ENCODE peak calls at places on chromosomes 2 and 18, in five cellular contexts. J, F, O, P and Q are unnamed samples.

GRCh38 chr2:220334210-220334609 is 706.8 kb downstream of the SLC4A3 start:
- DNase-seq in J (peak), F (peak), O (no peak), P (no peak), Q (no peak)

GRCh38 chr2:147231607-147232006 is 613.2 kb upstream of the ACVR2A start:
- DNase-seq in J (no peak), F (no peak), O (peak), P (no peak), Q (peak)

GRCh38 chr2:70995227-70995729 is 605 bp upstream of the TEX261 start:
- DNase-seq in J (peak), F (peak), O (peak), P (peak), Q (no peak)

GRCh38 chr2:73907840-73908452 is 15.1 kb downstream of the ACTG2 start:
- DNase-seq in J (peak), F (peak), O (no peak), P (peak), Q (no peak)

GRCh38 chr2:5689790-5690189 is 2.4 kb upstream of the SOX11 start:
- DNase-seq in J (no peak), F (no peak), O (no peak), P (no peak), Q (no peak)

GRCh38 chr2:31131871-31132270 is 6.4 kb downstream of the GALNT14 start:
- DNase-seq in J (no peak), F (no peak), O (no peak), P (no peak), Q (no peak)

GRCh38 chr18:69444221-69444620 is 43.5 kb downstream of the DOK6 start:
- DNase-seq in J (peak), F (no peak), O (no peak), P (no peak), Q (no peak)

GRCh38 chr2:86028763-86029381 is 76.8 kb downstream of the POLR1A start:
- DNase-seq in J (no peak), F (no peak), O (no peak), P (peak), Q (no peak)

GRCh38 chr2:172726172-172726735 is 9.4 kb upstream of the RAPGEF4 start:
- DNase-seq in J (peak), F (no peak), O (no peak), P (peak), Q (no peak)

GRCh38 chr2:66496680-66497420 is 61.9 kb downstream of the MEIS1 start:
- DNase-seq in J (no peak), F (no peak), O (no peak), P (no peak), Q (no peak)

GRCh38 chr2:109118321-109118720 is 10.7 kb upstream of the SH3RF3 start:
- DNase-seq in J (no peak), F (no peak), O (no peak), P (no peak), Q (no peak)

GRCh38 chr2:173684896-173685485 is 280.2 kb downstream of the SP3 start:
- DNase-seq in J (no peak), F (no peak), O (no peak), P (no peak), Q (no peak)

GRCh38 chr18:59800897-59801296 is 98.9 kb upstream of the PMAIP1 start:
- DNase-seq in J (no peak), F (no peak), O (no peak), P (no peak), Q (no peak)

GRCh38 chr2:216298719-216299118 is 73.6 kb downstream of the MARCHF4 start:
- DNase-seq in J (peak), F (peak), O (no peak), P (peak), Q (no peak)

GRCh38 chr2:23601301-23601965 is 216.5 kb downstream of the KLHL29 start:
- DNase-seq in J (peak), F (no peak), O (no peak), P (peak), Q (no peak)

GRCh38 chr2:98026292-98026691 is 30.5 kb upstream of the TMEM131 start:
- DNase-seq in J (no peak), F (no peak), O (no peak), P (peak), Q (no peak)

GRCh38 chr2:184367211-184367610 is 231.1 kb upstream of the ZNF804A start:
- DNase-seq in J (no peak), F (no peak), O (no peak), P (no peak), Q (no peak)

GRCh38 chr2:99880148-99880983 is 262.0 kb downstream of the AFF3 start:
- DNase-seq in J (peak), F (peak), O (no peak), P (peak), Q (no peak)

GRCh38 chr2:23293063-23293462 is 91.9 kb upstream of the KLHL29 start:
- DNase-seq in J (no peak), F (peak), O (no peak), P (peak), Q (no peak)

GRCh38 chr18:73879328-73879727 is 268.3 kb downstream of the FBXO15 start:
- DNase-seq in J (no peak), F (no peak), O (no peak), P (no peak), Q (no peak)

GRCh38 chr2:50763776-50764175 is 268.2 kb downstream of the NRXN1 start:
- DNase-seq in J (no peak), F (no peak), O (no peak), P (no peak), Q (no peak)

GRCh38 chr2:30427606-30428005 is 19.4 kb upstream of the LCLAT1 start:
- DNase-seq in J (no peak), F (no peak), O (no peak), P (no peak), Q (no peak)

GRCh38 chr2:43251171-43251731 is 24.8 kb upstream of the ZFP36L2 start:
- DNase-seq in J (peak), F (peak), O (no peak), P (peak), Q (no peak)

GRCh38 chr2:13919981-13920382 is 712.5 kb upstream of the LRATD1 start:
- DNase-seq in J (peak), F (peak), O (no peak), P (peak), Q (no peak)

GRCh38 chr18:23460285-23461273 is 7.5 kb downstream of the RIOK3 start:
- DNase-seq in J (no peak), F (no peak), O (no peak), P (no peak), Q (no peak)

GRCh38 chr2:171365232-171365631 is 68.6 kb downstream of the METTL8 start:
- DNase-seq in J (no peak), F (peak), O (no peak), P (no peak), Q (no peak)

GRCh38 chr18:47883771-47884413 is 46.6 kb downstream of the SMAD2 start:
- DNase-seq in J (peak), F (peak), O (no peak), P (peak), Q (no peak)

GRCh38 chr2:20661028-20661980 is 5.6 kb upstream of the GDF7 start:
- DNase-seq in J (peak), F (peak), O (no peak), P (peak), Q (peak)

GRCh38 chr2:88190808-88191721 is 20.9 kb downstream of the THNSL2 start:
- DNase-seq in J (peak), F (peak), O (no peak), P (peak), Q (peak)

DNA sequence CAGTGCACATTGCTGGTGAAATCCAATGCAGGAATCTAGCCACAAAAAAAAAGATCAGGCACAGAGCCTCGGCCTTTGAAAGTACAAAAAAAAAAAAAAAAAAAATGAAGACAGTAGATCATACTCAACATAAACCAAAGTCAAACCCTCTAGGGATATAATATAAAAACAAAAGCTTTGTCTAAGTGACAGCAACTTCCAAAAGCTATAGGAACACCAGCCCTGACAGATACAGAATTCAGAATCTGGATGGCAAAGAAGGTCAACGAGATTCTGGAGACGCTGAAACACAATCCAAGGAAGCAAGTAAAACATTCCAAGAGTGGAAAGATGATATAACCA is 54.0 kb upstream of the SCN1A start:
- DNase-seq in J (no peak), F (no peak), O (no peak), P (no peak), Q (no peak)
- TF ChIP-seq CTCF in J (no peak), F (no peak), O (no peak), P (no peak), Q (no peak)

GRCh38 chr18:35463837-35464236 is 33.9 kb downstream of the INO80C start:
- DNase-seq in J (no peak), F (no peak), O (no peak), P (no peak), Q (no peak)

GRCh38 chr18:35466334-35466733 is 31.4 kb downstream of the INO80C start:
- DNase-seq in J (no peak), F (no peak), O (no peak), P (no peak), Q (no peak)

GRCh38 chr18:35463050-35463449 is 34.7 kb downstream of the INO80C start:
- DNase-seq in J (peak), F (no peak), O (no peak), P (peak), Q (no peak)

GRCh38 chr18:35466815-35467623 is 30.7 kb downstream of the INO80C start:
- DNase-seq in J (no peak), F (no peak), O (no peak), P (no peak), Q (no peak)

DNA sequence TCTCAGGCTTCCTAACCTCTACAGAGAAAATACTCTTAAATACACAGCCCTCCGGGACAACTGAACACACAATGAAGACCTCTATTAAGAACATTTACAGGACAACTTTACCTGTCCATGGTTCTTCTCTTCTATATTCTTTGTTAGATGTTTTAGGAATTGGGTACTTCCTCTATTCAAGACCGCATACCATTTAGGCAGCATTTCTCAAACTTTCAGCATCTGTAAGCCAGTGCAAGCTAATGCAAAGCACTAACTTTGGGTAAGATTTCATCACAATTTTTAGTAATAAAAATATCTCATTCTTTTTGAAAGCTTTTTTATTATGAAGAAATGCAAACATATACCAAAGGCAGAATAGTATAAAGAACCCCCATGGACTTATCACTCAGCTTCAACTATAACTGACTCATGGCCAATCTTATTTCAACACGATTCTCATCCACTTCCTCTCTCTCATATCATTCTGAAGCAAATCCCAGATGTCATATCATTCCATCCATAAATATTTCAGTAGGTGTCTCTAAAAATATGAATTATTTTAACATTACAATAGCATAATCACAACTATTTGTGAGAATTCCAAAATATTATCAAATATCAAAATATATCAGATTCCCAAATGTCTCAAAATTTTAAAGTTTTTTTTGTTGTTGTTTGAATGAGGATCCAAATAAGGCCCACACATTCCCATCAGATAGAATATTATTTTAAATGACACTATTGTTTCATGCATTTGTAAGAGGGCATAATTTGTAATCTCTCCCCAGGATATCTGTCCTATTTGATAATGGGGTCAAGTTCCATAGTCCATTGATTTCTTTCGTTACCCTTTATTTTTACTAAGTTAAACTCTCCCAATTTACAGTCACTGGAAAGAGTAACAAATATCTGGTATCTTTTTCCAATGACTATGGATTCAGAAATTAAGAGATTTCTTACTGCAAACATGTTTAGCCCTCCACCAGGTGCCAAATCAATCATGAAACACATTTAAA is 32.7 kb downstream of the INO80C start:
- DNase-seq in J (no peak), F (no peak), O (no peak), P (peak), Q (no peak)
- H3K4me3 ChIP-seq in J (no peak), F (no peak), O (no peak), P (no peak), Q (no peak)

GRCh38 chr2:65142515-65142914 is 12.6 kb upstream of the RAB1A start:
- DNase-seq in J (no peak), F (peak), O (no peak), P (peak), Q (no peak)
- TF ChIP-seq CTCF in J (no peak), F (peak), O (no peak), P (peak), Q (peak)

DNA sequence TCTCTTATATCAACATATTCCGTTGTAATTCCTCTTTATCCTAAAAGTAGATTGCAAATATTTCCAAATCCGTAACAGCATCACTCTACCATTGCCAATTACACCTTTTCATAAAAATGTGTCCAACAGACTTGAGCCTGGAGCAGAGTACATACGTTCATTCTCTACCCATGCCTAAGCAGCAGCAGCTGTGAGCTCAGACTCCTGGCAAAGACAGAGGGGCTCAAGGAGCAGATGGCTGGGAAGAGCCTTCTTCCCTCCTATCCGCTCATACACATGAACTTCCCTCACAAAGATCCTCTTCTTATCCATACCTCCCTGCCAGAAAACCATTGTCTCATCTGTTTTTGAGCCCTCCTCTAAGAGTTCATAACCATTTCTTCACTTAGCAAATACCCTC is 164.3 kb upstream of the ARL4C start:
- DNase-seq in J (no peak), F (no peak), O (no peak), P (no peak), Q (no peak)
- H3K4me3 ChIP-seq in J (no peak), F (no peak), O (no peak), P (no peak), Q (no peak)

GRCh38 chr2:167869200-167869599 is 378.2 kb downstream of the STK39 start:
- DNase-seq in J (no peak), F (no peak), O (no peak), P (no peak), Q (no peak)
- TF ChIP-seq CTCF in J (no peak), F (peak), O (no peak), P (no peak), Q (peak)

GRCh38 chr2:10079931-10080535 is at the start of gene CYS1:
- DNase-seq in J (no peak), F (no peak), O (peak), P (peak), Q (no peak)
- H3K4me3 ChIP-seq in J (peak), F (peak), O (peak), P (peak), Q (peak)

GRCh38 chr2:234495076-234495800 is 1.6 kb downstream of the ARL4C start:
- DNase-seq in J (no peak), F (no peak), O (no peak), P (peak), Q (no peak)

GRCh38 chr2:234497592-234498023 is 727 bp upstream of the ARL4C start:
- DNase-seq in J (no peak), F (no peak), O (peak), P (no peak), Q (no peak)

GRCh38 chr2:234495801-234496441 is 960 bp downstream of the ARL4C start:
- DNase-seq in J (no peak), F (no peak), O (no peak), P (peak), Q (no peak)

GRCh38 chr2:234496835-234497591 is at the start of gene ARL4C:
- DNase-seq in J (peak), F (peak), O (peak), P (peak), Q (no peak)

DNA sequence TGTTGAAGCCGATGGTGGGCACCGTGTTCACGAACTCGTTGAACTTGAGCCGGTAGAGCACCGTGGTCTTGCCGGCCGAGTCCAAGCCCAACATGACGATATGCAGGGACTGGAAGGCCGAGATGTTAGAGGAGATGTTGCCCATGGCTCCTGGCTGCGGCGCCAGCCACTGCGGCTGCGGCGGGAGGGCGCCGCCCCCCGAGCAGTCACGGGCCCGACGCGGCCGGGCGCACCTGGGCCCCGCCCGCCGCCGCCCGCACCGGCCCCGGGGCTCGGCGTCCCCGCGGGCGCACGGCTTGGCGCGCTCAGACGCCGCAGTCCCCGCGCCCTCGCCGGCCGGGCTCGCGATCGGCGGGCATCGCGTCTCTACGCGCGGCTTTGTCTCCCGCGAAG is 443 bp downstream of the ARL4C start:
- DNase-seq in J (peak), F (peak), O (no peak), P (peak), Q (no peak)
- TF ChIP-seq CTCF in J (no peak), F (peak), O (no peak), P (no peak), Q (no peak)

GRCh38 chr2:2324565-2325101 is 6.4 kb downstream of the MYT1L start:
- DNase-seq in J (no peak), F (no peak), O (no peak), P (no peak), Q (no peak)
- H3K4me3 ChIP-seq in J (no peak), F (no peak), O (no peak), P (no peak), Q (no peak)

DNA sequence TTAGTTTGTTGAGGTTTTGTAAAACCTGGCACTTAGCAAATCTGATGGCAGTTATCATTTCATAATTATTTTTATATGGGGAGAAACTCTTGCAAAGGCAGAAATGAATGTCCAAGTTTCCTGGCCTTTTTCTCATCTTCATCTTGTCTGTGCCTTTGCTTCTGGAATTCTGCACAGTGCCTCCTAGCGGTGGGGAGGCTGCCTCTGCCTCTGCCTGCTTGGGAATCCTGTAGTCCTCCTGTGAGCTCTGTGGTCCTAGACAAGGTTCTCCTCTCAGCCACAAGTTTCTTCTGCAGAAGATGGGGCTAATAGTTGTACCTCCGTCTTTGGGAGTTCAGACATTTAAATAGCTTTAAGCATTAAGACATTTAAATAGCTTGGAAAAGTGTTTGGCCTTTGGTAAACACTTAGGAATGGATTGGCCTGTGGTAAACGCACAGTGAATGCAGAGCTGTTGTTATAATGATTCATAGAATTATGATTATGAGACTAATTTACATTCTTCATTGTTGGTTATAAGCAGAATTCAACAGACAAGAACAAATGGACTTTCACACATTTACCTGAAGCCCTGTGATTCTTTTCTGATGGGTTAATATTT is 101.2 kb downstream of the ZNF236 start:
- DNase-seq in J (peak), F (peak), O (no peak), P (peak), Q (no peak)
- TF ChIP-seq CTCF in J (peak), F (peak), O (peak), P (peak), Q (peak)